ENCODE peak calls at places on chromosomes 2 and 18, in five cellular contexts. X, M, T, R and F are unnamed samples.

GRCh38 chr2:203453858-203454451 is 81.1 kb downstream of the RAPH1 start:
- DNase-seq in T (no peak), R (peak; percentile 57), M (no peak), X (peak; percentile 35), F (peak; percentile 42)

GRCh38 chr2:13605266-13605665 is 888.5 kb downstream of the TRIB2 start:
- DNase-seq in R (no peak), M (no peak), T (no peak), X (no peak), F (no peak)

GRCh38 chr2:7952046-7952445 is 729.8 kb upstream of the ID2 start:
- DNase-seq in T (no peak), M (no peak), R (no peak), X (no peak), F (no peak)

GRCh38 chr2:97763176-97763845 is 49.9 kb downstream of the ZAP70 start:
- DNase-seq in R (no peak), M (no peak), T (no peak), X (no peak), F (no peak)

GRCh38 chr2:226256709-226257401 is 542.8 kb downstream of the IRS1 start:
- DNase-seq in M (no peak), R (no peak), X (no peak), T (no peak), F (no peak)

GRCh38 chr2:171706152-171706803 is 19.0 kb downstream of the DYNC1I2 start:
- DNase-seq in R (no peak), X (no peak), T (no peak), M (no peak), F (no peak)

GRCh38 chr18:60506682-60507081 is 134.1 kb upstream of the MC4R start:
- DNase-seq in X (no peak), M (no peak), R (no peak), T (no peak), F (no peak)

GRCh38 chr2:1020206-1020605 is 69.6 kb downstream of the SNTG2 start:
- DNase-seq in T (no peak), M (no peak), R (no peak), X (no peak), F (no peak)

GRCh38 chr2:218400167-218400929 is 680 bp downstream of the CTDSP1 start:
- DNase-seq in R (peak; percentile 64), T (peak; percentile 54), X (peak; percentile 57), M (no peak), F (no peak)

GRCh38 chr2:193333539-193333938 is 1138.8 kb upstream of the TMEFF2 start:
- DNase-seq in X (no peak), R (no peak), T (no peak), M (no peak), F (no peak)

GRCh38 chr2:136077138-136077537 is 40.8 kb downstream of the CXCR4 start:
- DNase-seq in X (no peak), M (no peak), T (no peak), R (no peak), F (no peak)

GRCh38 chr2:196718796-196719564 is 79.5 kb downstream of the CCDC150 start:
- DNase-seq in T (no peak), R (peak; percentile 44), M (peak; percentile 19), X (no peak), F (peak; percentile 49)

GRCh38 chr2:170396799-170397459 is 219.0 kb downstream of the MYO3B start:
- DNase-seq in R (peak; percentile 30), X (no peak), T (no peak), M (no peak), F (no peak)

GRCh38 chr2:75258620-75259019 is 59.3 kb upstream of the TACR1 start:
- DNase-seq in R (no peak), M (no peak), T (no peak), X (no peak), F (no peak)

GRCh38 chr2:27582129-27582694 is 630 bp upstream of the ZNF512 start:
- DNase-seq in M (no peak), R (peak; percentile 24), T (no peak), X (no peak), F (no peak)

GRCh38 chr2:215811003-215811402 is 202.3 kb downstream of the MREG start:
- DNase-seq in X (no peak), T (no peak), M (no peak), R (no peak), F (no peak)

GRCh38 chr18:79590191-79591039 is 89.2 kb upstream of the CTDP1 start:
- DNase-seq in M (no peak), T (peak; percentile 18), X (no peak), R (no peak), F (no peak)

GRCh38 chr2:43049836-43050796 is 176.3 kb downstream of the ZFP36L2 start:
- DNase-seq in X (no peak), M (peak; percentile 77), T (no peak), R (no peak), F (no peak)

GRCh38 chr2:227774011-227774624 is 28.4 kb downstream of the SCYGR8 start:
- DNase-seq in T (no peak), X (no peak), M (no peak), R (peak; percentile 77), F (no peak)

GRCh38 chr2:12847694-12848093 is 131.0 kb downstream of the TRIB2 start:
- DNase-seq in M (no peak), T (no peak), X (no peak), R (no peak), F (no peak)

GRCh38 chr2:239454507-239454906 is 53.7 kb upstream of the HDAC4 start:
- DNase-seq in X (no peak), T (no peak), M (no peak), R (no peak), F (no peak)

GRCh38 chr2:160271166-160272086 is 71.4 kb upstream of the ITGB6 start:
- DNase-seq in X (no peak), R (peak; percentile 50), M (no peak), T (no peak), F (no peak)

GRCh38 chr2:131105156-131105949 is at the start of gene PLEKHB2:
- DNase-seq in R (peak; percentile 84), T (peak; percentile 93), M (peak; percentile 83), X (peak; percentile 94), F (peak; percentile 92)

GRCh38 chr2:98664323-98664722 is 55.9 kb downstream of the UNC50 start:
- DNase-seq in R (no peak), M (no peak), X (no peak), T (no peak), F (no peak)

GRCh38 chr18:50632895-50633515 is 73.1 kb downstream of the MAPK4 start:
- DNase-seq in R (no peak), M (no peak), X (peak; percentile 31), T (no peak), F (no peak)

GRCh38 chr2:42755161-42755900 is 8.6 kb downstream of the OXER1 start:
- DNase-seq in R (no peak), X (no peak), M (no peak), T (no peak), F (no peak)

GRCh38 chr2:96870631-96871255 is 863 bp upstream of the SEMA4C start:
- DNase-seq in X (peak; percentile 75), T (no peak), R (peak; percentile 34), M (peak; percentile 59), F (no peak)

GRCh38 chr18:70781860-70782453 is 493.1 kb downstream of the SOCS6 start:
- DNase-seq in T (peak; percentile 15), R (peak; percentile 49), X (peak; percentile 52), M (no peak), F (peak; percentile 25)

GRCh38 chr2:86301711-86302202 is 35.7 kb downstream of the REEP1 start:
- DNase-seq in T (no peak), X (no peak), M (no peak), R (no peak), F (no peak)

GRCh38 chr2:46273225-46273863 is 23.9 kb upstream of the EPAS1 start:
- DNase-seq in T (no peak), R (no peak), X (no peak), M (no peak), F (no peak)

GRCh38 chr2:158912122-158912521 is 56.3 kb upstream of the TANC1 start:
- DNase-seq in T (no peak), X (no peak), M (no peak), R (no peak), F (no peak)

GRCh38 chr18:73613706-73614340 is 533.8 kb downstream of the FBXO15 start:
- DNase-seq in X (no peak), T (no peak), M (no peak), R (no peak), F (no peak)

GRCh38 chr2:24225883-24226282 is 51.0 kb downstream of the FAM228A start:
- DNase-seq in T (no peak), X (no peak), M (no peak), R (no peak), F (no peak)
- H3K4me1 ChIP-seq in T (no peaks in the 10 kb centered on the region), X (no peaks in the 10 kb centered on the region), M (no peaks in the 10 kb centered on the region), R (no peaks in the 10 kb centered on the region), F (no peaks in the 10 kb centered on the region)

DNA sequence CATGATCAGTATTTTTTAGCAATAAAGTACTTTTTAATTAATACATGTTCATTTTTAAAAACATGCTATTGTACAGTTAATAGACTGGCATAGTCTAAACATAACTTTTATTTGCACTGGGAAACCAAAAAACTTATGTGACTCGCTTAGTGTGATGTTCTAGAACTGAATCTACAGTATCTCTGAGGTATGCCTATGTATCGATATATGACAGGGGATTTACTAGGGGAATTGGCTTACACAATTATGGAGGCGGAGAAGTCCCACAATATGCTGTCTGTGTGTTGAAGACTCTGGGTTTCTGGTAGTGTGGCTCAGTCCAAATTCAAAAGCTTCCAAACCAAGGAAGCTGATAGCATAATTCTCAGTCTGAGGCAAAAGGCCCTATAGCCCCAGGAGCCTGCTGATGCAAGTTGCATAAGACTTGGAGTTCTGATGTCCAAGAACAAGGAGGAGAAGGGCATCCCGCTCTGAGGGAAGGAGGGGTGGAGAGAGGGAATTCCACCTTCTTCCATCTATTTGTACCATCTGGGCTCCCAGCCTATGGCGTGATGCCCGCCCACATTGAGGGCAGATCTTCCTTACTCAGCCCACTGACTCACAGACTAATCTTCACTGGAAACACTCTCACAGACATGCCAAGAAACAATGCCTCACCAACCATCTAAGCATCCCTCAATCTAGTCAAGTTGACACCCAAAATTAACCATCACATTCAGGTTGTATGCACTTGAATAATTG is 27.5 kb downstream of the ZNF638 start:
- DNase-seq in X (no peak), R (no peak), T (no peak), M (no peak), F (no peak)
- H3K36me3 ChIP-seq in X (no peaks in the 10 kb centered on the region), R (peaks cover 9% of the 10 kb centered on the region), T (peaks cover 72% of the 10 kb centered on the region), M (no peaks in the 10 kb centered on the region), F (peaks cover 87% of the 10 kb centered on the region)

DNA sequence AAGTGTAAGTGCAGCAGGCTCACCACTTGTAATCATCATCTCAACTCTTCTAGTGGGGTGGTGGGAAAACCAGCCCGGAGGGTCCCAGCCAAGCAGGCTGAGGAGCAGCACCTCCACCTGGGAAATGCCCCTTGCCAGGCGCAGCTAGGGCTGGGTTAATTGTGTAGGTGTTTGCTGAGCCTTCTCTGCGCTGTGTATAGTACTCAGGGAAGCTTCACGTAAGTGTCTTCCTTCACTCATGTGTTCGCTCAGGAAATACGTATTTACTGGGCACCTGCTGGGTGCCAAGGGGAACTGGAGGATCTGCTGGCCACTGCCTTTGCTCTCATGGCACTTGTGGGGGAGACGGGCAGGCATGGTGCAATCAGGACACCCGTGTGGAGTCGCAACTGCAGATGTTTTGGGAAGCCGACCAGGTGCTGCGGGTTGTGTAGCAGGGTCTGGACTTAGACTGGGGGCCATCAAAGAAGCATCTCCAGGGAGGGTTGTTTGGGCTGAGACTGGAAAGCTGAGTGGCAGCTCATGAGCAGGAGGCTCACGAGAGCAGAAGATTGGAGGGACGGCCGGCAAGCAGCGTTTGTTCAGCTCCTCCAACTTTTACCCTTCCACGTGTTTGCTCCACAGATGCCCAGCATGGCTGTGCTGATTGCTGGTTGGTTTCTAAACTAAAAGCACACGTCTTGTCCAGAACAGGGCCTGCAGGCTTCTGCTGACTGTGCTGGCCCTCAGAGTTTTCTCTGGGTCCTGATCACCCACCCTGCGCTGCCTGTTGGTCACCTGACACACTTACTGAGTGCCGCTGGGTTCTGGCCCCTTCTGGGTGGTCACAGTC is 164.6 kb downstream of the LDLRAD4 start:
- DNase-seq in M (no peak), T (no peak), X (no peak), R (no peak), F (no peak)
- H3K27ac ChIP-seq in M (peak overlapping the region; percentile 93), T (peak overlapping the region; percentile 87), X (peak overlapping the region; percentile 18), R (no peak overlapping the region), F (no peak overlapping the region)

GRCh38 chr2:168190590-168191336 is 56.6 kb downstream of the STK39 start:
- DNase-seq in X (peak; percentile 61), R (peak; percentile 11), T (no peak), M (no peak), F (no peak)
- H3K4me1 ChIP-seq in X (peaks cover 32% of the 10 kb centered on the region), R (peaks cover 21% of the 10 kb centered on the region), T (peaks cover 78% of the 10 kb centered on the region), M (no peaks in the 10 kb centered on the region), F (peaks cover 18% of the 10 kb centered on the region)